ENCODE peak calls at places on chromosome 13, in ten cellular contexts. X is fibroblast of lung, Z is heart left ventricle, M is hepatocyte, A is spleen, O is left ventricle myocardium inferior, E is PC-3, S is neural progenitor cell, F is uterus, I is GM23338. W is an unnamed sample.
A peak's percentile ranks its signal among the peaks of the same experiment; 100 is the strongest.

GRCh38 chr13:40562975-40563349 is 103.5 kb downstream of the FOXO1 start:
- DNase-seq in X (peak; percentile 43), Z (no peak), M (no peak), A (peak; percentile 83), O (no peak), E (no peak), S (no peak), F (no peak), I (no peak), W (no peak)

GRCh38 chr13:44470623-44471562 is 97.3 kb downstream of the SERP2 start:
- DNase-seq in X (peak; percentile 27), Z (no peak), M (peak; percentile 41), A (no peak), O (no peak), E (peak; percentile 50), S (peak; percentile 35), F (no peak), I (peak; percentile 44), W (no peak)

GRCh38 chr13:111005808-111006494 is 91.1 kb upstream of the ANKRD10 start:
- DNase-seq in X (peak; percentile 31), Z (peak; percentile 76), M (no peak), A (peak; percentile 80), O (peak; percentile 70), E (no peak), S (no peak), F (peak; percentile 44), I (no peak), W (peak; percentile 63)

GRCh38 chr13:110259651-110260050 is 47.3 kb downstream of the COL4A1 start:
- DNase-seq in X (no peak), Z (no peak), M (no peak), A (no peak), O (no peak), E (no peak), S (no peak), F (no peak), I (no peak), W (no peak)

GRCh38 chr13:24619302-24619701 is 60.9 kb upstream of the ATP12A start:
- DNase-seq in X (no peak), Z (no peak), M (peak; percentile 42), A (no peak), O (no peak), E (no peak), S (no peak), F (no peak), I (no peak), W (no peak)

GRCh38 chr13:92612892-92613291 is 613.7 kb upstream of the GPC6 start:
- DNase-seq in X (no peak), Z (no peak), M (no peak), A (no peak), O (no peak), E (no peak), S (no peak), F (no peak), I (no peak), W (no peak)

GRCh38 chr13:100510208-100510997 is 78.2 kb downstream of the GGACT start:
- DNase-seq in X (no peak), Z (no peak), M (no peak), A (no peak), O (no peak), E (no peak), S (peak; percentile 50), F (no peak), I (peak; percentile 71), W (no peak)

GRCh38 chr13:40566811-40567210 is 99.6 kb downstream of the FOXO1 start:
- DNase-seq in X (no peak), Z (no peak), M (no peak), A (no peak), O (no peak), E (no peak), S (no peak), F (no peak), I (no peak), W (no peak)

GRCh38 chr13:110028838-110029621 is 242.6 kb upstream of the IRS2 start:
- DNase-seq in X (no peak), Z (no peak), M (no peak), A (no peak), O (no peak), E (no peak), S (no peak), F (no peak), I (no peak), W (no peak)

GRCh38 chr13:36096411-36097184 is 34.6 kb downstream of the DCLK1 start:
- DNase-seq in X (peak; percentile 2), Z (no peak), M (peak; percentile 11), A (no peak), O (no peak), E (no peak), S (no peak), F (no peak), I (no peak), W (no peak)

GRCh38 chr13:42047561-42048322 is 706 bp upstream of the DGKH start:
- DNase-seq in X (peak; percentile 70), Z (peak; percentile 43), M (peak; percentile 61), A (peak; percentile 80), O (peak; percentile 29), E (peak; percentile 66), S (peak; percentile 79), F (peak; percentile 35), I (peak; percentile 71), W (peak; percentile 48)

GRCh38 chr13:42046448-42046847 is 2.0 kb upstream of the DGKH start:
- DNase-seq in X (no peak), Z (no peak), M (no peak), A (no peak), O (no peak), E (no peak), S (no peak), F (no peak), I (no peak), W (no peak)

GRCh38 chr13:42048323-42048624 is 174 bp upstream of the DGKH start:
- DNase-seq in X (peak; percentile 11), Z (no peak), M (no peak), A (no peak), O (no peak), E (no peak), S (no peak), F (no peak), I (peak; percentile 27), W (no peak)

GRCh38 chr13:42049454-42049780 is 969 bp downstream of the DGKH start:
- DNase-seq in X (no peak), Z (no peak), M (no peak), A (no peak), O (no peak), E (no peak), S (no peak), F (no peak), I (no peak), W (no peak)

GRCh38 chr13:42048625-42049453 is at the start of gene DGKH:
- DNase-seq in X (peak; percentile 77), Z (peak; percentile 91), M (peak; percentile 87), A (peak; percentile 88), O (peak; percentile 87), E (peak; percentile 61), S (peak; percentile 89), F (peak; percentile 87), I (peak; percentile 70), W (peak; percentile 87)
- TF ChIP-seq CTCF in X (no peak), Z (peak; percentile 21), M (peak; percentile 27), A (no peak), O (peak; percentile 48), E (peak; percentile 29), S (peak; percentile 27), F (peak; percentile 18), I (no peak), W (peak; percentile 29)

GRCh38 chr13:75541961-75542360 is 4.3 kb upstream of the COMMD6 start:
- DNase-seq in X (no peak), Z (no peak), M (no peak), A (no peak), O (no peak), E (no peak), S (no peak), F (no peak), I (no peak), W (no peak)

GRCh38 chr13:75550159-75550567 is 572 bp downstream of the UCHL3 start:
- DNase-seq in X (peak; percentile 90), Z (no peak), M (peak; percentile 75), A (no peak), O (no peak), E (peak; percentile 75), S (peak; percentile 10), F (peak; percentile 22), I (peak; percentile 23), W (no peak)

GRCh38 chr13:75544681-75545333 is 4.8 kb upstream of the UCHL3 start:
- DNase-seq in X (peak; percentile 85), Z (no peak), M (no peak), A (no peak), O (no peak), E (peak; percentile 28), S (no peak), F (no peak), I (no peak), W (no peak)

GRCh38 chr13:75549262-75550158 is at the start of gene UCHL3:
- DNase-seq in X (peak; percentile 91), Z (peak; percentile 97), M (peak; percentile 98), A (peak; percentile 99), O (peak; percentile 96), E (peak; percentile 96), S (peak; percentile 99), F (peak; percentile 96), I (peak; percentile 98), W (peak; percentile 98)

DNA sequence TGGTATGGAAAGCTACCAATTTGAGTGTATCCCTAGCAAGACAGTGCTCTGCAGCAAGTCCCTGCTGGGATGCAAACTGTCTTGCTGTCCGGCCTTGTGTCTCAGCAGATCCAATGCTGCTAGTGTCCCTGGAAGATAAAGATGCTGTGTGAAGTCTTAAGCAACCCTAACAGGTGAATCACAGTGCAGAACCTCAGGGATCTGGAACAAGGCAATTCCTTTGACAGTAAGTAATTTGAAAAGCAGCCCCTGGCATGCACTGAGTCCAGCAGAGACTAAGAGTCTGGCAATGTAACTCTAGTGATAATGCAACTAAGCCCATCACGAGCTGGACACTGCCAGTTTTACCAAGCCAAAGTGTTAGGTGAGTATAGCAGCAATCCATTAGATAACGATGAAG is 1.7 kb upstream of the UCHL3 start:
- DNase-seq in X (peak; percentile 78), Z (no peak), M (no peak), A (no peak), O (no peak), E (no peak), S (no peak), F (no peak), I (no peak), W (no peak)
- H3K4me3 ChIP-seq in X (no peak overlapping the region), Z (no peak overlapping the region), M (no peak overlapping the region), A (no peak overlapping the region), O (no peak overlapping the region), E (no peak overlapping the region), S (no peak overlapping the region), F (no peak overlapping the region), I (no peak overlapping the region), W (no peak overlapping the region)

GRCh38 chr13:94610475-94610874 is 8.8 kb downstream of the GPR180 start:
- DNase-seq in X (no peak), Z (no peak), M (no peak), A (no peak), O (no peak), E (no peak), S (no peak), F (no peak), I (no peak), W (no peak)
- H3K36me3 ChIP-seq in X (peaks cover 4% of the 10 kb centered on the region), Z (peaks cover 72% of the 10 kb centered on the region), M (no peaks in the 10 kb centered on the region), A (peaks cover 71% of the 10 kb centered on the region), O (peaks cover 40% of the 10 kb centered on the region), E (peaks cover 10% of the 10 kb centered on the region), S (peaks cover 3% of the 10 kb centered on the region), F (no peaks in the 10 kb centered on the region), I (peaks cover 17% of the 10 kb centered on the region), W (no peaks in the 10 kb centered on the region)

GRCh38 chr13:113584205-113584869 is at the start of gene TFDP1:
- DNase-seq in X (peak; percentile 85), Z (peak; percentile 77), M (peak; percentile 86), A (peak; percentile 90), O (peak; percentile 74), E (peak; percentile 91), S (peak; percentile 92), F (peak; percentile 62), I (peak; percentile 88), W (peak; percentile 66)
- TF ChIP-seq CTCF in X (no peak), Z (no peak), M (no peak), A (no peak), O (no peak), E (no peak), S (no peak), F (no peak), I (no peak), W (no peak)

W was measured in heart right ventricle.